ENCODE peak calls at places on chromosomes 11 and 22, in nine cellular contexts. One of them, this sample, is unnamed.

GRCh38 chr11:70158201-70158600 is 44.9 kb upstream of the FADD start:
- DNase-seq in A549: peak
- DNase-seq in tibial nerve: no peak
- DNase-seq in H54: peak
- DNase-seq in esophagus squamous epithelium: no peak
- DNase-seq in GM12892: no peak
- DNase-seq in IMR-90: peak
- DNase-seq in ovary: no peak
- DNase-seq in testis: no peak
- DNase-seq in this sample: no peak

GRCh38 chr11:122804161-122804560 is 34.1 kb upstream of the CRTAM start:
- DNase-seq in A549: no peak
- DNase-seq in tibial nerve: no peak
- DNase-seq in H54: no peak
- DNase-seq in esophagus squamous epithelium: no peak
- DNase-seq in GM12892: no peak
- DNase-seq in IMR-90: no peak
- DNase-seq in ovary: no peak
- DNase-seq in testis: no peak
- DNase-seq in this sample: no peak

GRCh38 chr22:44583076-44583760 is 85.2 kb upstream of the RTL6 start:
- DNase-seq in A549: peak
- DNase-seq in tibial nerve: no peak
- DNase-seq in H54: peak
- DNase-seq in esophagus squamous epithelium: no peak
- DNase-seq in GM12892: no peak
- DNase-seq in IMR-90: peak
- DNase-seq in ovary: no peak
- DNase-seq in testis: no peak
- DNase-seq in this sample: peak

GRCh38 chr22:21738081-21738480 is 2.5 kb upstream of the YPEL1 start:
- DNase-seq in A549: no peak
- DNase-seq in tibial nerve: no peak
- DNase-seq in H54: no peak
- DNase-seq in esophagus squamous epithelium: no peak
- DNase-seq in GM12892: no peak
- DNase-seq in IMR-90: no peak
- DNase-seq in ovary: no peak
- DNase-seq in testis: no peak
- DNase-seq in this sample: no peak

GRCh38 chr22:27597703-27598444 is 203.7 kb downstream of the MN1 start:
- DNase-seq in A549: no peak
- DNase-seq in tibial nerve: no peak
- DNase-seq in H54: peak
- DNase-seq in esophagus squamous epithelium: no peak
- DNase-seq in GM12892: no peak
- DNase-seq in IMR-90: no peak
- DNase-seq in ovary: no peak
- DNase-seq in testis: no peak
- DNase-seq in this sample: no peak

GRCh38 chr22:44381761-44382454 is 69.2 kb upstream of the SHISAL1 start:
- DNase-seq in A549: no peak
- DNase-seq in tibial nerve: no peak
- DNase-seq in H54: no peak
- DNase-seq in esophagus squamous epithelium: no peak
- DNase-seq in GM12892: no peak
- DNase-seq in IMR-90: no peak
- DNase-seq in ovary: no peak
- DNase-seq in testis: peak
- DNase-seq in this sample: no peak

GRCh38 chr22:22748297-22748743 is 103.9 kb downstream of the GGTLC2 start:
- DNase-seq in A549: no peak
- DNase-seq in tibial nerve: peak
- DNase-seq in H54: no peak
- DNase-seq in esophagus squamous epithelium: no peak
- DNase-seq in GM12892: no peak
- DNase-seq in IMR-90: peak
- DNase-seq in ovary: peak
- DNase-seq in testis: peak
- DNase-seq in this sample: no peak

GRCh38 chr22:22520020-22520656 is at the start of gene ZNF280A:
- DNase-seq in A549: peak
- DNase-seq in tibial nerve: no peak
- DNase-seq in H54: peak
- DNase-seq in esophagus squamous epithelium: no peak
- DNase-seq in GM12892: no peak
- DNase-seq in IMR-90: no peak
- DNase-seq in ovary: no peak
- DNase-seq in testis: peak
- DNase-seq in this sample: no peak

GRCh38 chr22:27122561-27122960 is 465.2 kb downstream of the MIAT start:
- DNase-seq in A549: no peak
- DNase-seq in tibial nerve: no peak
- DNase-seq in H54: no peak
- DNase-seq in esophagus squamous epithelium: no peak
- DNase-seq in GM12892: no peak
- DNase-seq in IMR-90: no peak
- DNase-seq in ovary: no peak
- DNase-seq in testis: no peak
- DNase-seq in this sample: no peak

GRCh38 chr22:50545522-50546325 is at the start of gene KLHDC7B:
- DNase-seq in A549: no peak
- DNase-seq in tibial nerve: no peak
- DNase-seq in H54: no peak
- DNase-seq in esophagus squamous epithelium: no peak
- DNase-seq in GM12892: no peak
- DNase-seq in IMR-90: peak
- DNase-seq in ovary: no peak
- DNase-seq in testis: no peak
- DNase-seq in this sample: no peak

GRCh38 chr11:117794772-117795629 is 2.0 kb downstream of the DSCAML1 start:
- DNase-seq in A549: no peak
- DNase-seq in tibial nerve: no peak
- DNase-seq in H54: no peak
- DNase-seq in esophagus squamous epithelium: no peak
- DNase-seq in GM12892: no peak
- DNase-seq in IMR-90: no peak
- DNase-seq in ovary: no peak
- DNase-seq in testis: no peak
- DNase-seq in this sample: no peak

GRCh38 chr11:567036-567628 is 6.4 kb downstream of the RASSF7 start:
- DNase-seq in A549: no peak
- DNase-seq in tibial nerve: no peak
- DNase-seq in H54: no peak
- DNase-seq in esophagus squamous epithelium: no peak
- DNase-seq in GM12892: no peak
- DNase-seq in IMR-90: no peak
- DNase-seq in ovary: no peak
- DNase-seq in testis: no peak
- DNase-seq in this sample: peak

GRCh38 chr11:17020831-17021230 is 6.6 kb upstream of the PLEKHA7 start:
- DNase-seq in A549: no peak
- DNase-seq in tibial nerve: no peak
- DNase-seq in H54: no peak
- DNase-seq in esophagus squamous epithelium: no peak
- DNase-seq in GM12892: no peak
- DNase-seq in IMR-90: no peak
- DNase-seq in ovary: no peak
- DNase-seq in testis: no peak
- DNase-seq in this sample: no peak

GRCh38 chr11:35954205-35954604 is 10.3 kb downstream of the LDLRAD3 start:
- DNase-seq in A549: no peak
- DNase-seq in tibial nerve: no peak
- DNase-seq in H54: no peak
- DNase-seq in esophagus squamous epithelium: no peak
- DNase-seq in GM12892: no peak
- DNase-seq in IMR-90: no peak
- DNase-seq in ovary: no peak
- DNase-seq in testis: no peak
- DNase-seq in this sample: no peak

GRCh38 chr11:61922539-61922938 is 5.2 kb upstream of the RAB3IL1 start:
- DNase-seq in A549: no peak
- DNase-seq in tibial nerve: peak
- DNase-seq in H54: no peak
- DNase-seq in esophagus squamous epithelium: no peak
- DNase-seq in GM12892: no peak
- DNase-seq in IMR-90: peak
- DNase-seq in ovary: peak
- DNase-seq in testis: peak
- DNase-seq in this sample: peak

GRCh38 chr11:114059278-114059983 is at the start of gene ZBTB16:
- DNase-seq in A549: no peak
- DNase-seq in tibial nerve: peak
- DNase-seq in H54: no peak
- DNase-seq in esophagus squamous epithelium: no peak
- DNase-seq in GM12892: no peak
- DNase-seq in IMR-90: no peak
- DNase-seq in ovary: peak
- DNase-seq in testis: peak
- DNase-seq in this sample: peak
- TF ChIP-seq POLR2A in A549: no peak
- TF ChIP-seq POLR2A in tibial nerve: peak
- TF ChIP-seq POLR2A in H54: no peak
- TF ChIP-seq POLR2A in esophagus squamous epithelium: peak
- TF ChIP-seq POLR2A in GM12892: no peak
- TF ChIP-seq POLR2A in IMR-90: no peak
- TF ChIP-seq POLR2A in ovary: peak
- TF ChIP-seq POLR2A in testis: peak
- TF ChIP-seq POLR2A in this sample: no peak

DNA sequence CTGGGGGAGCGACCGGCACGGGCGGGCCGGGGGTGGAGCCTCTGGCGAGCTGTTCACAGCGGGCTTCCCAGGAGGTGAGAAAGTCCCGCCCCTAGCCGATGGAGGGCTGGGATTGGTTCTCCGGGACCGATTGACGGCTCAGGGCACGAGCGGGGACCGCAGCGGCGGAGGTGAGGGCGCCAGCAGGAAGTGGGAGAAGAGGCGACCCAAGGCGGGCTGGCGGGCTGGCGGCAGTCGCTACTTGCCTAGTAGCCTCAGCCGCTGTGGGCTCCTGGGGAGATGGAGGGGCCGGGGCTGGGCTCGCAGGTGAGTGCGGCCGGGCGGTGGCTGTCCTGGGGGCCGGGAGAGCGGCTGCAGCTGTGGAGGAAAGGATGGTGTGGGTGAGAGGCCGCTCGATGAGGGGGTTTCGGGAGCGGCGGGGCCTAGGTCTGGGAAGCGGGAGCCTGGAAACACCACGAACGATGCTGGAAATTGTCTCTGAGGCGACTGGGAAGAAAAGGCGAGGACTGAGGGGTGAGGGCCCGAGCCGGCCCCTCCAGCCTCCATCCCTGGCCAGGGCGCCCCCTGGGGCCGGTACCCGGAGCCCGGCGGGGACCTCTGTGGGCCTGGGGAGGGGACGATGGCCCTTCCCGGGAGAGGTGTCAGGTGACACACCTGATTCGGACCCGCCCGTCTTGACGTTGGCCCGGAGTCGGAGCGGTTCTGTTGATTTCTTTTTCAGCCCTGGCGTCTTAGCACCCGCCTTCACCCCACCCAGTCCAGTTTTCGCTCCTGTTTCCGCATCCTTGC is at the start of gene ZDHHC13:
- DNase-seq in A549: peak
- DNase-seq in tibial nerve: peak
- DNase-seq in H54: peak
- DNase-seq in esophagus squamous epithelium: peak
- DNase-seq in GM12892: peak
- DNase-seq in IMR-90: peak
- DNase-seq in ovary: peak
- DNase-seq in testis: peak
- DNase-seq in this sample: peak
- TF ChIP-seq POLR2A in A549: peak
- TF ChIP-seq POLR2A in tibial nerve: no peak
- TF ChIP-seq POLR2A in H54: peak
- TF ChIP-seq POLR2A in esophagus squamous epithelium: peak
- TF ChIP-seq POLR2A in GM12892: peak
- TF ChIP-seq POLR2A in IMR-90: peak
- TF ChIP-seq POLR2A in ovary: no peak
- TF ChIP-seq POLR2A in testis: no peak
- TF ChIP-seq POLR2A in this sample: peak

DNA sequence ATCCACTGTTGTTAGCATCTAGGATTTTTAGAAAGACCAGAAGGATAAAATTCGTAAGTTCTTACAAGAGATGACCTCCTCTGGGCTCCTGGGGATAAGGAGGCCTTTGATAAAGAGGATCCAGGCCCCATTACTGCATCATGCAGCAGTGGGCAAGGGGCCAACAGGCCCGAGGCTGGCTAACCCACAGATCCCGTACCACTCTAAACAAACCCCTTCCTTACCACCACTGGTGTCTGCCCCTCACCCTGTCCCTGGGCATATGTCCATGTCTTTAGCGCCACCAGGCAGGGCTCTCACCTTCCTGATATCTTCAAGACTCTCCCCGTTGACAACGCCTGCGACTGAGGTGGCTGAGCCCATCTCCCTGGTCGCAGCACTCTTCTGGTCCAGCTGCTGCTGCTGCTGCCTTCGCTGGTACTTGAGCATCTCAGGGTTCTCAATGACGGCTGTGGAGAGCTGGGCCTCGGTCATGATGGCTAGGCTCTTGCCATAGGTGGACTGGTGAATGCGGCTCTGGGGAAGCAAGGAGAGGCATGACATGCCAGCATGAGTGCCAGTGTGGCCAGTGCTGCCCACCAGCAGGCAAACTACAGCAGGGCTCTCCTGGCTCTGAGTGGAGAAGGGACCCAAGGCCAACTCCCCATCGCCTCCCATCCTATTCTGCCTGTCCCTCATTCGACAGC is 46.2 kb downstream of the HIRA start:
- DNase-seq in A549: no peak
- DNase-seq in tibial nerve: no peak
- DNase-seq in H54: no peak
- DNase-seq in esophagus squamous epithelium: no peak
- DNase-seq in GM12892: no peak
- DNase-seq in IMR-90: no peak
- DNase-seq in ovary: no peak
- DNase-seq in testis: no peak
- DNase-seq in this sample: no peak
- TF ChIP-seq POLR2A in A549: no peak
- TF ChIP-seq POLR2A in tibial nerve: no peak
- TF ChIP-seq POLR2A in H54: no peak
- TF ChIP-seq POLR2A in esophagus squamous epithelium: no peak
- TF ChIP-seq POLR2A in GM12892: no peak
- TF ChIP-seq POLR2A in IMR-90: no peak
- TF ChIP-seq POLR2A in ovary: no peak
- TF ChIP-seq POLR2A in testis: no peak
- TF ChIP-seq POLR2A in this sample: no peak

DNA sequence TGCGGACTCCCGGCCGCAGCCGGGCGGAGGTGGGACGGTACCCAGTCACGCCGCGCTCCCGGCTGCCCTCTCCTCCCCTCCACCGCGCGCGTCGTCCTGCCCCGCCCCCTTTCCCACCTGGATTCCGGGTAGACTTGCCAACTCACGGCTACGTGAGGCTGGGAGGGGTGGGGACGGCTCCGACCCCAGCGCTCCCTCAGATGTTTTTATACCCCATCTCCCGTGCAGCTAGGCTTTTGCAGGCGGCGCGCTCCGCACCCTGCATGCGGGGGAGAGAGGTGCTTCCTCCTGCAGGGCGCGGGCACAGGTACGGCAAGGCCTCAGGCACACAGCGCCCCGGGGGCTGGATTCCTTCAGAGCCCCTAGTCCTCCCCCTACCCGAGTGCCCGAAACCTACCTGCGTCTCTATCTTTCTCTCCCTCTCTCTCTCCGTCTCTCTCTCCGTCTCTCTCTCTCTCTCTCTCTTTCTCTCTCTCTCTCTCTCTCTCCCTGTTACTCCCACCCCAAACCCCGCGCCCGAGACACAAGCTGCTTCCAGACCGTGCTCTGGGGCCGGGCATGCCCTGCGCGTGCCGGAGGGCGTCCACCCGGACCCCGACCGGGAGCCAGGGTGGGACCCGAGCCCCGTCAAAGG is 1.9 kb downstream of the PDGFB start:
- DNase-seq in A549: no peak
- DNase-seq in tibial nerve: no peak
- DNase-seq in H54: no peak
- DNase-seq in esophagus squamous epithelium: no peak
- DNase-seq in GM12892: no peak
- DNase-seq in IMR-90: no peak
- DNase-seq in ovary: no peak
- DNase-seq in testis: no peak
- DNase-seq in this sample: no peak
- TF ChIP-seq POLR2A in A549: no peak
- TF ChIP-seq POLR2A in tibial nerve: no peak
- TF ChIP-seq POLR2A in H54: no peak
- TF ChIP-seq POLR2A in esophagus squamous epithelium: no peak
- TF ChIP-seq POLR2A in GM12892: no peak
- TF ChIP-seq POLR2A in IMR-90: no peak
- TF ChIP-seq POLR2A in ovary: no peak
- TF ChIP-seq POLR2A in testis: no peak
- TF ChIP-seq POLR2A in this sample: no peak